ENCODE peak calls at places on chromosomes 1 and 21, in six cellular contexts. P, R, H, F, I and Z are unnamed samples.

GRCh38 chr21:42341776-42342542 is 8.8 kb downstream of the TFF2 start:
- DNase-seq in P (no peak), R (no peak), H (no peak), F (no peak), I (no peak), Z (no peak)

GRCh38 chr1:108117908-108118902 is 81.9 kb downstream of the SLC25A24 start:
- DNase-seq in P (no peak), R (no peak), H (no peak), F (no peak), I (no peak), Z (no peak)

GRCh38 chr1:25033828-25034451 is 103.9 kb upstream of the RUNX3 start:
- DNase-seq in P (no peak), R (no peak), H (no peak), F (peak; percentile 60), I (no peak), Z (peak; percentile 46)

GRCh38 chr21:15422761-15423160 is 307.0 kb upstream of the USP25 start:
- DNase-seq in P (no peak), R (no peak), H (no peak), F (no peak), I (no peak), Z (no peak)

GRCh38 chr1:14791611-14792010 is 193.1 kb downstream of the KAZN start:
- DNase-seq in P (no peak), R (no peak), H (peak; percentile 10), F (no peak), I (no peak), Z (no peak)

GRCh38 chr1:65310078-65310587 is 790 bp downstream of the DNAJC6 start:
- DNase-seq in P (no peak), R (no peak), H (no peak), F (peak; percentile 9), I (no peak), Z (no peak)

GRCh38 chr1:173436831-173437428 is 40.2 kb upstream of the PRDX6 start:
- DNase-seq in P (no peak), R (no peak), H (no peak), F (no peak), I (no peak), Z (no peak)

GRCh38 chr1:23114424-23115079 is 54.1 kb downstream of the LUZP1 start:
- DNase-seq in P (no peak), R (no peak), H (no peak), F (no peak), I (no peak), Z (no peak)

GRCh38 chr1:35535243-35535642 is 22.0 kb downstream of the KIAA0319L start:
- DNase-seq in P (no peak), R (no peak), H (no peak), F (no peak), I (no peak), Z (no peak)

GRCh38 chr1:52057245-52057644 is 1.1 kb downstream of the BTF3L4 start:
- DNase-seq in P (no peak), R (no peak), H (no peak), F (no peak), I (no peak), Z (no peak)

GRCh38 chr1:116855788-116856187 is 53.9 kb upstream of the PTGFRN start:
- DNase-seq in P (no peak), R (no peak), H (no peak), F (no peak), I (no peak), Z (no peak)

GRCh38 chr1:115217150-115218033 is 120.7 kb downstream of the NGF start:
- DNase-seq in P (no peak), R (no peak), H (no peak), F (no peak), I (no peak), Z (no peak)

GRCh38 chr1:157196245-157196543 is 58.0 kb upstream of the ETV3 start:
- DNase-seq in P (no peak), R (no peak), H (no peak), F (no peak), I (no peak), Z (no peak)

GRCh38 chr1:74467786-74468377 is 44.5 kb downstream of the LRRC53 start:
- DNase-seq in P (no peak), R (no peak), H (no peak), F (no peak), I (no peak), Z (no peak)

GRCh38 chr21:36610201-36610600 is 88.7 kb upstream of the SIM2 start:
- DNase-seq in P (no peak), R (no peak), H (no peak), F (no peak), I (no peak), Z (no peak)

GRCh38 chr1:52614671-52615070 is 12.5 kb downstream of the GPX7 start:
- DNase-seq in P (no peak), R (no peak), H (no peak), F (no peak), I (no peak), Z (no peak)

GRCh38 chr1:151980287-151981177 is 13.1 kb downstream of the S100A10 start:
- DNase-seq in P (no peak), R (no peak), H (no peak), F (peak; percentile 37), I (no peak), Z (no peak)

GRCh38 chr1:81664341-81664740 is 136.4 kb upstream of the ADGRL2 start:
- DNase-seq in P (no peak), R (no peak), H (no peak), F (no peak), I (no peak), Z (no peak)

GRCh38 chr21:43733529-43734071 is 14.7 kb downstream of the PDXK start:
- DNase-seq in P (no peak), R (no peak), H (no peak), F (peak; percentile 51), I (no peak), Z (no peak)

GRCh38 chr1:160085686-160086089 is 4.3 kb downstream of the KCNJ9 start:
- DNase-seq in P (peak; percentile 94), R (peak; percentile 54), H (peak; percentile 54), F (peak; percentile 86), I (peak; percentile 92), Z (peak; percentile 83)

GRCh38 chr21:23960769-23961168 is 1646.5 kb downstream of the MRPL39 start:
- DNase-seq in P (no peak), R (no peak), H (no peak), F (no peak), I (no peak), Z (no peak)

GRCh38 chr21:44057055-44057454 is 44.9 kb downstream of the TRAPPC10 start:
- DNase-seq in P (no peak), R (no peak), H (no peak), F (no peak), I (no peak), Z (no peak)

GRCh38 chr21:34745557-34746255 is 76.9 kb downstream of the CLIC6 start:
- DNase-seq in P (peak; percentile 41), R (peak; percentile 53), H (peak; percentile 90), F (peak; percentile 65), I (peak; percentile 84), Z (peak; percentile 73)

GRCh38 chr1:158037876-158038359 is 44.5 kb downstream of the KIRREL1 start:
- DNase-seq in P (no peak), R (peak; percentile 23), H (no peak), F (no peak), I (no peak), Z (no peak)

GRCh38 chr1:169109561-169110134 is 3.2 kb downstream of the ATP1B1 start:
- DNase-seq in P (peak; percentile 83), R (peak; percentile 58), H (peak; percentile 97), F (peak; percentile 84), I (peak; percentile 92), Z (peak; percentile 87)
- H3K4me3 ChIP-seq in P (peak overlapping the region; percentile 92), R (peak overlapping the region; percentile 93), H (peak overlapping the region; percentile 96), F (peak overlapping the region; percentile 7), I (peak overlapping the region; percentile 69), Z (peak overlapping the region; percentile 83)

DNA sequence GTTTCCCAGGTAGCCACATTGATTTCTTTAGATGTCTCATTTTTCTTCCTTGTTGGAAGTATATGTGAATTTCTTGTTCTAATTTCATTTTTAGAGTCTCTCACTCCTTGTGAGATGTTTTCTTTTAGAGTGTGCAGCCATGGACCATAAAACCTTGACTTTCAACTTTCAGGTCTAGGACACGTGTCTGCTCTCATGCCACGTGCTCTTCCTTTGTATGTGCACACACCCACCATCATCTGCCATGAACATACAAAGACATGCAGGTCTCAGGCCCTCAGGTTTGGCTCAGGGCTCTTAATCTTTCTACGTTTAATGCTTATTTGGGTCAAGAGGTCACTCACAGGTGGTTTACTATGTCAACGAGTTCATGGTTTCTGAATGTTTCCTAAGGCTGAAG is 70.6 kb downstream of the DDX20 start:
- DNase-seq in P (no peak), R (no peak), H (no peak), F (no peak), I (no peak), Z (no peak)
- TF ChIP-seq EP300 in P (no peak), R (no peak), H (no peak), F (no peak), I (no peak), Z (no peak)

DNA sequence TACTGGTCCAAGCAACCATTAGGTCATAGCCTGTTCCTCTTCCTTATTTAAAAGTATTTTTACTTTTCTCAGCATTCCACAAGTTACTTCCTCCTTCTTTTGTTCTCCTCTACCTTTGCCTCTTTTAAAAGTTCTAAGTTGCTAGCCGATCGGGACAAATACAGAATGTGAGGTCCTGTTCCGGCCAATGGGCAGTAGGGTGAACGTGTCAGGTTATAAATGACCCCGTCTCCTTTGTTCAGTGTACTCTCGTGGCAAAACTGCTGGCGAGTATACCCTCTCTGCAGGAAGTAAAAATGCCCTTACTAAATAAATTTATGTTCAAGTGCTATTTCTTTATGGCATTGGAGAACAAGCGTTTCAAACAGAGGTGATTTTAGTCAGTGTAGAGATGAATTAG is 2.5 kb downstream of the ADCY10 start:
- DNase-seq in P (no peak), R (no peak), H (no peak), F (no peak), I (no peak), Z (peak; percentile 74)
- H3K4me3 ChIP-seq in P (no peak overlapping the region), R (no peak overlapping the region), H (no peak overlapping the region), F (no peak overlapping the region), I (no peak overlapping the region), Z (no peak overlapping the region)

GRCh38 chr1:57422271-57423134 is 1.4 kb downstream of the DAB1 start:
- DNase-seq in P (no peak), R (no peak), H (no peak), F (no peak), I (no peak), Z (no peak)
- TF ChIP-seq EP300 in P (no peak), R (no peak), H (no peak), F (no peak), I (no peak), Z (no peak)